ENCODE peak calls at places on chromosomes 4 and X, in ten cellular contexts. V is stomach, A is H1, O is HepG2, K is K562, G is GM12878, N is transverse colon, X is esophagus muscularis mucosa, T is SK-N-SH, P is upper lobe of left lung. Q is an unnamed sample.
A peak's percentile ranks its signal among the peaks of the same experiment; 100 is the strongest.

GRCh38 chr4:118265312-118266144 is 87.3 kb downstream of the PRSS12 start:
- DNase-seq in N (peak; percentile 42), A (no peak), K (no peak), O (peak; percentile 7), V (peak; percentile 51), X (no peak), P (no peak), T (peak; percentile 71), G (no peak), Q (no peak)

GRCh38 chr4:15690020-15690809 is 8.6 kb downstream of the FAM200B start:
- DNase-seq in K (no peak), N (no peak), V (no peak), O (peak; percentile 61), T (no peak), P (no peak), X (no peak), G (no peak), A (no peak), Q (no peak)

GRCh38 chr4:62709618-62710252 is 1509.6 kb downstream of the ADGRL3 start:
- DNase-seq in A (no peak), N (no peak), X (no peak), G (no peak), T (peak; percentile 16), K (peak; percentile 6), V (no peak), O (peak; percentile 34), P (no peak), Q (no peak)

GRCh38 chrX:5644786-5645185 is 583.9 kb downstream of the NLGN4X start:
- DNase-seq in X (no peak), O (no peak), K (no peak), A (no peak), N (no peak), T (no peak), G (no peak), P (no peak), V (no peak), Q (no peak)

GRCh38 chrX:28391528-28391927 is 195.7 kb upstream of the IL1RAPL1 start:
- DNase-seq in X (no peak), V (no peak), T (no peak), G (no peak), O (no peak), K (no peak), P (no peak), A (no peak), N (no peak), Q (no peak)

GRCh38 chr4:78622253-78622979 is 70.8 kb downstream of the ANXA3 start:
- DNase-seq in X (no peak), A (no peak), G (no peak), T (no peak), V (no peak), P (no peak), K (peak; percentile 87), O (peak; percentile 29), N (peak; percentile 32), Q (no peak)

GRCh38 chr4:107647591-107647990 is 72.4 kb downstream of the PAPSS1 start:
- DNase-seq in A (no peak), O (no peak), X (no peak), G (no peak), N (no peak), T (no peak), P (no peak), V (no peak), K (no peak), Q (no peak)

GRCh38 chr4:67393699-67394281 is 151.5 kb downstream of the CENPC start:
- DNase-seq in K (peak; percentile 64), P (no peak), V (no peak), G (no peak), X (no peak), A (no peak), O (peak; percentile 15), N (no peak), T (peak; percentile 16), Q (no peak)

GRCh38 chr4:125313497-125313896 is 1.3 kb upstream of the FAT4 start:
- DNase-seq in K (peak; percentile 72), V (no peak), T (peak; percentile 59), X (no peak), O (peak; percentile 83), G (no peak), N (no peak), A (no peak), P (peak; percentile 22), Q (no peak)

GRCh38 chr4:37999000-37999745 is 39.0 kb downstream of the PTTG2 start:
- DNase-seq in X (no peak), V (no peak), T (no peak), K (no peak), G (no peak), A (no peak), N (no peak), O (no peak), P (no peak), Q (no peak)

GRCh38 chr4:152352645-152353116 is 183.2 kb downstream of the FBXW7 start:
- DNase-seq in A (no peak), O (peak; percentile 46), G (peak; percentile 59), P (peak; percentile 30), X (no peak), K (peak; percentile 58), T (peak; percentile 49), N (peak; percentile 19), V (no peak), Q (peak; percentile 67)

GRCh38 chrX:131704136-131704695 is 160.3 kb downstream of the OR13H1 start:
- DNase-seq in N (peak; percentile 93), P (peak; percentile 83), T (peak; percentile 64), G (peak; percentile 87), X (no peak), K (peak; percentile 5), O (no peak), A (no peak), V (peak; percentile 91), Q (peak; percentile 92)

GRCh38 chr4:76624271-76624681 is 189.2 kb downstream of the SHROOM3 start:
- DNase-seq in O (no peak), V (no peak), K (no peak), G (no peak), X (no peak), T (no peak), N (no peak), P (peak; percentile 36), A (no peak), Q (no peak)

GRCh38 chrX:56231706-56232105 is 450 bp upstream of the KLF8 start:
- DNase-seq in T (no peak), V (no peak), A (no peak), X (no peak), N (no peak), P (no peak), O (no peak), K (no peak), G (no peak), Q (no peak)

GRCh38 chr4:123495530-123495929 is 98.9 kb downstream of the SPRY1 start:
- DNase-seq in T (no peak), V (no peak), X (no peak), A (no peak), N (no peak), G (no peak), O (no peak), K (no peak), P (peak; percentile 26), Q (no peak)

GRCh38 chr4:1910643-1911042 is 39.5 kb downstream of the NSD2 start:
- DNase-seq in X (no peak), G (no peak), P (no peak), N (peak; percentile 57), A (peak; percentile 64), O (peak; percentile 55), K (peak; percentile 72), T (peak; percentile 61), V (peak; percentile 34), Q (no peak)
- TF ChIP-seq CTCF in X (no peak), G (peak; percentile 53), P (peak; percentile 26), N (peak; percentile 43), A (peak; percentile 78), O (peak; percentile 75), K (peak; percentile 62), T (peak; percentile 67), V (peak; percentile 16), Q (peak; percentile 39)

DNA sequence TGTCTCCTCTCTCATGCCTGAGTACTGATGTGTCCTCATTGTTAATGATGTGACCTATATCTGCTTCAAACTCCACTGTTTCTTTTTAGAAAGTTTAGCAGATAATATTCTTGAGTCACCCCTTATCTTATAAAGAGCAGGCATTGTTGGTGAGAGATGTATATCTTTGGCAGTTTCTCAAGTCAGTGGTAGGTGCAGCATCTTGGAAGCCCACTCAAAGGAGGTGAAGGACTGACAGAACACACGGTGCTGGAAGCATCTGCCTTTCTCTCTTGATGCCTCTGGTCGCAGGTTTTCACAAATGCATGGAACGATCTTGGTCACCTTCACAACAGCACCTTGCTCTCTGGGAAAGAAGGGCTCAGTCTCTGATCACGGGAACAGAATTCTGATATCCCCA is 71.2 kb downstream of the ZNF518B start:
- DNase-seq in V (no peak), O (no peak), G (no peak), T (no peak), N (no peak), A (no peak), P (no peak), K (peak; percentile 34), X (no peak), Q (no peak)
- TF ChIP-seq POLR2AphosphoS5 in V (no peak), O (no peak), G (no peak), T (no peak), N (no peak), A (no peak), P (no peak), K (no peak), X (no peak), Q (no peak)

GRCh38 chrX:31132803-31133202 is 61.0 kb upstream of the FTHL17 start:
- DNase-seq in O (no peak), T (no peak), G (no peak), A (no peak), P (no peak), K (no peak), X (no peak), V (no peak), N (no peak), Q (no peak)

GRCh38 chrX:31126205-31126604 is 54.4 kb upstream of the FTHL17 start:
- DNase-seq in K (no peak), P (no peak), T (no peak), X (no peak), V (no peak), A (no peak), G (no peak), O (no peak), N (no peak), Q (no peak)

GRCh38 chrX:31128849-31129248 is 57.0 kb upstream of the FTHL17 start:
- DNase-seq in T (no peak), V (no peak), G (no peak), A (no peak), K (no peak), N (no peak), O (no peak), X (no peak), P (no peak), Q (no peak)

GRCh38 chrX:31127716-31128115 is 55.9 kb upstream of the FTHL17 start:
- DNase-seq in K (no peak), G (no peak), A (no peak), N (no peak), V (no peak), P (no peak), T (no peak), X (no peak), O (no peak), Q (no peak)

GRCh38 chrX:31130457-31131215 is 58.8 kb upstream of the FTHL17 start:
- DNase-seq in A (no peak), O (no peak), N (no peak), K (no peak), G (no peak), T (peak; percentile 10), V (no peak), X (no peak), P (no peak), Q (no peak)
- TF ChIP-seq EP300 in A (no peak), O (no peak), N (no peak), K (no peak), G (no peak), T (no peak), V (no peak), X (no peak), P (no peak), Q (no peak)

GRCh38 chr4:24032371-24032989 is 142.6 kb upstream of the PPARGC1A start:
- DNase-seq in T (peak; percentile 4), X (no peak), O (peak; percentile 13), G (no peak), P (no peak), V (peak; percentile 35), N (peak; percentile 8), A (no peak), K (peak; percentile 3), Q (no peak)
- TF ChIP-seq CTCF in T (peak; percentile 27), X (no peak), O (peak; percentile 62), G (peak; percentile 22), P (no peak), V (peak; percentile 22), N (peak; percentile 16), A (peak; percentile 62), K (peak; percentile 23), Q (peak; percentile 4)